ENCODE peak calls at places on chromosomes 13 and 19, in four cellular contexts. Y is suprapubic skin, A is SK-N-SH, K is sigmoid colon. P is an unnamed sample. For H3K4me1, the result is how much of the 10 kb centered on the place peaks cover.

GRCh38 chr13:20826810-20827560 is 53.2 kb upstream of the EEF1AKMT1 start:
- DNase-seq in A (no peak), K (no peak), Y (no peak), P (no peak)

GRCh38 chr19:38290631-38291147 is 13.4 kb upstream of the C19orf33 start:
- DNase-seq in Y (no peak), K (no peak), A (no peak), P (peak)

GRCh38 chr13:111528513-111528912 is 208.1 kb downstream of the TEX29 start:
- DNase-seq in A (no peak), K (no peak), Y (no peak), P (no peak)

GRCh38 chr13:107348471-107348870 is 780.5 kb upstream of the ARGLU1 start:
- DNase-seq in Y (no peak), K (no peak), A (no peak), P (no peak)

GRCh38 chr19:51891193-51891747 is 3.5 kb upstream of the ZNF577 start:
- DNase-seq in K (no peak), Y (no peak), A (no peak), P (no peak)

GRCh38 chr13:29946093-29946492 is 95.7 kb upstream of the UBL3 start:
- DNase-seq in Y (no peak), K (no peak), A (no peak), P (no peak)

GRCh38 chr19:41324921-41325639 is 15.1 kb downstream of the CCDC97 start:
- DNase-seq in Y (no peak), A (peak), K (peak), P (no peak)

GRCh38 chr19:57888494-57889231 is at the start of gene ZNF814:
- DNase-seq in Y (peak), K (peak), A (peak), P (peak)

GRCh38 chr13:49679244-49679643 is 12.0 kb downstream of the EBPL start:
- DNase-seq in A (no peak), Y (no peak), K (no peak), P (peak)

GRCh38 chr13:74135306-74136088 is 1.3 kb upstream of the KLF12 start:
- DNase-seq in K (peak), Y (peak), A (peak), P (peak)

GRCh38 chr19:55486971-55487883 is 1.0 kb upstream of the SSC5D start:
- DNase-seq in Y (peak), A (peak), K (peak), P (no peak)

GRCh38 chr19:55605637-55606470 is at the start of gene ZNF865:
- DNase-seq in A (peak), Y (peak), K (peak), P (peak)

GRCh38 chr19:11617207-11618062 is 20.2 kb downstream of the ZNF627 start:
- DNase-seq in A (no peak), K (no peak), Y (no peak), P (no peak)

GRCh38 chr19:11611730-11612129 is 14.4 kb downstream of the ZNF627 start:
- DNase-seq in K (no peak), A (no peak), Y (no peak), P (no peak)

GRCh38 chr19:11612816-11613511 is 15.7 kb downstream of the ZNF627 start:
- DNase-seq in K (no peak), A (no peak), Y (no peak), P (no peak)
- TF ChIP-seq CTCF in K (no peak), A (no peak), Y (no peak), P (no peak)

GRCh38 chr19:34996978-34997640 is 3.0 kb upstream of the GRAMD1A start:
- DNase-seq in Y (no peak), K (no peak), A (no peak), P (no peak)
- H3K4me1 ChIP-seq in Y (under half), K (under half), A (under half), P (half or more)

GRCh38 chr13:101572456-101572855 is 120.0 kb downstream of the ITGBL1 start:
- DNase-seq in A (no peak), Y (no peak), K (no peak), P (no peak)

GRCh38 chr13:101567841-101568240 is 115.4 kb downstream of the ITGBL1 start:
- DNase-seq in K (no peak), Y (no peak), A (no peak), P (no peak)

GRCh38 chr13:101570410-101570809 is 117.9 kb downstream of the ITGBL1 start:
- DNase-seq in A (no peak), Y (no peak), K (no peak), P (no peak)

GRCh38 chr13:101565327-101565726 is 112.9 kb downstream of the ITGBL1 start:
- DNase-seq in K (no peak), A (no peak), Y (no peak), P (no peak)

GRCh38 chr13:101569807-101570206 is 117.3 kb downstream of the ITGBL1 start:
- DNase-seq in A (no peak), Y (no peak), K (no peak), P (no peak)
- TF ChIP-seq EP300 in A (no peak), Y (no peak), K (no peak), P (no peak)

DNA sequence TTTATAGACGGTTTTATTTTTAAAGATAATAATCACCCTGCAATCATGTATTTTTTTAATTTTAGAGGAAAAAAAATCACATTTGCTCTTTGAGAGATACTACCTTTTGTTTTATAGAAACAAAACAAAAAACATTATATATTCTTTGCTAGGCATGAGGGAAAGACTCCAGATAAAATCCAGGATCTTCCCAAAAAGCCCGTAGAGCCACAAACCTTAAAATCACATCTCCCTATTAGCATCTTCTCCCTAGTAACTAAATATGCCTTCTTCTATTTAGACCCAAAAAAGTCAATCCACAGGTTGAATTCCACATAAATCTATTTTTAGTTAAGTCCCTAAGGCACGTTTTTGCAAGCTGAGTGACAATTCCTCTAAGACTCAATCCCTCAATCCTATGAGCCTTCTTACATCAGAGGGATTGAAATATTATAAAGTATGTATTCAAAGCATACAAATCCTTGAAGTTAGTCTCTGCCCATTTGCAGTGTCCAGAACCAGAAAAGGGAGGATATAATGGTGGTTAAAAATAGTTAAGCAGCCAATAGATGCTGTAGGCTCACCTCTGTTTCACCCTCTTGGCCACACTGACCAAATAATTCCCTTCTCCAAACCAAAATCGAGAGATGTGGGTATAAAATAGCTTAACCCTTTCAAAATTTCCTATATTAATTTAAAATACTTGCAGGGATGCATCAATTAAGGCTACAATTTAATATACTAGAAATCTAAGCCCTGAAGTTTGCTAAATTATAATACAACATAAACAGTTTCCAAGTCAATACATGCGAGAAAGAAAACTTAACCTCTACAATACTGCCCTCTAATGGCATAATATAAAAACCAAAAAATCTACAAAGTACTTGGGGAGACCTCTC is 64.0 kb downstream of the SERP2 start:
- DNase-seq in K (no peak), Y (no peak), A (no peak), P (no peak)
- TF ChIP-seq CTCF in K (peak), Y (peak), A (peak), P (peak)

DNA sequence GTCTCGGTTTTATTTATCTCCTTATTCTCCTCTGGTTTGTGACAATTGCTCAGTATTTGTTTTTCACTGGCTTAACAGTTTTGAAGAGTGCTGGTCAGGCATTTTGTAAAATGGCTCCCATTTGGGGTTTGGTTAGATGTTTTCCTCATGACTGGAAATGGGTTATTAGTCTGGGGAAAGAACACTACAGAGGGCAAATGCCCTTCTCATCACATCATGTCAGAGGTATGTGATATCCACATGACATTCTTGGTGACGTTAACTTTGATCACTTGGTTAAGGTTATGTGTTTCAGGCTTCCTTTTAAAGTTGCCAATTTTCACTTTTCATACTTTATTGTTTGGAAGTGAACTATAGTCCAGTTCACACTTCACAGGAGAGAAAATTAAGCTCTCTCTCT is 74.8 kb upstream of the KLHL1 start:
- DNase-seq in K (no peak), A (no peak), Y (no peak), P (no peak)
- H3K4me1 ChIP-seq in K (under half), A (under half), Y (under half), P (under half)

GRCh38 chr19:48752511-48753365 is at the start of gene FUT1:
- DNase-seq in K (peak), Y (peak), A (peak), P (peak)
- TF ChIP-seq EP300 in K (no peak), Y (no peak), A (no peak), P (no peak)

GRCh38 chr13:75689686-75690085 is 53.6 kb downstream of the LMO7 start:
- DNase-seq in Y (no peak), K (no peak), A (no peak), P (no peak)

GRCh38 chr13:75691183-75691582 is 55.1 kb downstream of the LMO7 start:
- DNase-seq in K (no peak), A (no peak), Y (no peak), P (no peak)

GRCh38 chr13:75685239-75685697 is 49.1 kb downstream of the LMO7 start:
- DNase-seq in K (no peak), Y (no peak), A (no peak), P (no peak)

GRCh38 chr13:75693227-75693626 is 57.1 kb downstream of the LMO7 start:
- DNase-seq in Y (no peak), K (no peak), A (peak), P (no peak)

DNA sequence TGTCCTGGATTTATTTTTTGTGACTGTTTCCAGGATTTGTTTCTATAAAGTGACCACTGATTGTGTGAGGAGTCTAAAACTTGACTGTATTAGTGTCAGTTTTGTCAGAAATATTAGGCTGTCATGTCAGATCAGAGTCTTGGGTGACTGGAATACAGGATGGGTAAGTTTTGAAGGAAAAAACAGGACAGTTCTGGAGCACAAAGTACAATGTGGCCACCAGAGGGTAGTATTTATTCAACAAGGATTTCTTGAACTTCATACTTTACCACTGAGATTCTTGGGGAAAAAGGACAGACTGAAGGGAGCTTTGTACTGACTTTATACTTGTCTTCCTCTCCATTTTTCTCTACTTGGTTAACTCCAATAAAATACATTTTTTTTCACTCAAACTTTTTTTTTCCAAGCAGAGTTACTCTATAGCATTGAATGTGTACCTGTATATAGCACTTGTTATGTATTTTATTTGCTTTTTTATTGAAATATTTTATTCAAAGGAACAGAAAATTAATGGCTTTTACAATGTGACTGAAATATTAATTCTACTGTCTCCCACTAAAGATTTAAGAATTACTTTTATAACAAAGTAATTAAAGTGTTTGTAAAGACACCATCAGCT is 51.1 kb downstream of the LMO7 start:
- DNase-seq in K (no peak), Y (no peak), A (peak), P (no peak)
- TF ChIP-seq CTCF in K (no peak), Y (peak), A (peak), P (peak)

P was measured in stomach.